ENCODE peak calls at places on chromosomes 3 and 15, in five cellular contexts. W, V, Y, P and K are unnamed samples.

GRCh38 chr15:92693922-92694331 is 38.4 kb upstream of the FAM174B start:
- DNase-seq in W (no peak), V (peak), Y (no peak), P (no peak), K (no peak)

GRCh38 chr3:90184861-90185260 is 1077.4 kb downstream of the EPHA3 start:
- DNase-seq in W (no peak), V (peak), Y (no peak), P (no peak), K (no peak)

GRCh38 chr3:33046521-33046920 is 50.4 kb downstream of the GLB1 start:
- DNase-seq in W (no peak), V (no peak), Y (no peak), P (no peak), K (no peak)

GRCh38 chr3:183287301-183287971 is 34.4 kb downstream of the B3GNT5 start:
- DNase-seq in W (no peak), V (peak), Y (no peak), P (no peak), K (no peak)

GRCh38 chr3:42803800-42804112 is 534 bp downstream of the HIGD1A start:
- DNase-seq in W (peak), V (no peak), Y (peak), P (peak), K (peak)

GRCh38 chr3:149547413-149547812 is 72.9 kb downstream of the TM4SF4 start:
- DNase-seq in W (peak), V (peak), Y (peak), P (peak), K (peak)

GRCh38 chr15:40108061-40108854 is 421 bp downstream of the BMF start:
- DNase-seq in W (peak), V (peak), Y (peak), P (peak), K (peak)

GRCh38 chr15:63498815-63499549 is 5.4 kb upstream of the USP3 start:
- DNase-seq in W (no peak), V (no peak), Y (no peak), P (no peak), K (no peak)

GRCh38 chr3:49899815-49900214 is 3.9 kb downstream of the MST1R start:
- DNase-seq in W (no peak), V (no peak), Y (no peak), P (no peak), K (no peak)

GRCh38 chr3:126003447-126004190 is 34.6 kb downstream of the ROPN1B start:
- DNase-seq in W (no peak), V (no peak), Y (no peak), P (no peak), K (no peak)

GRCh38 chr3:81406318-81406717 is 355.1 kb downstream of the GBE1 start:
- DNase-seq in W (no peak), V (no peak), Y (no peak), P (no peak), K (no peak)

GRCh38 chr3:17479681-17480405 is 262.6 kb downstream of the TBC1D5 start:
- DNase-seq in W (no peak), V (no peak), Y (no peak), P (no peak), K (no peak)

GRCh38 chr3:187694801-187695200 is 7.6 kb downstream of the RTP2 start:
- DNase-seq in W (no peak), V (peak), Y (no peak), P (no peak), K (no peak)

GRCh38 chr15:67063689-67064606 is 1.5 kb upstream of the SMAD3 start:
- DNase-seq in W (peak), V (no peak), Y (no peak), P (peak), K (no peak)

GRCh38 chr3:119324899-119325298 is 30.7 kb downstream of the ARHGAP31 start:
- DNase-seq in W (no peak), V (no peak), Y (no peak), P (no peak), K (no peak)

GRCh38 chr15:37616215-37616614 is 318.2 kb upstream of the TMCO5A start:
- DNase-seq in W (no peak), V (no peak), Y (no peak), P (no peak), K (no peak)

GRCh38 chr3:77514766-77515165 is 474.9 kb downstream of the ROBO2 start:
- DNase-seq in W (no peak), V (peak), Y (no peak), P (no peak), K (no peak)

GRCh38 chr3:186298876-186299275 is 63.2 kb downstream of the DGKG start:
- DNase-seq in W (no peak), V (peak), Y (no peak), P (no peak), K (no peak)

GRCh38 chr3:50164056-50164455 is 8.9 kb downstream of the SEMA3F start:
- DNase-seq in W (peak), V (peak), Y (peak), P (peak), K (peak)

GRCh38 chr3:180330440-180330839 is 271.5 kb upstream of the TTC14 start:
- DNase-seq in W (no peak), V (no peak), Y (no peak), P (no peak), K (no peak)

GRCh38 chr15:41981373-41982132 is 9.2 kb upstream of the EHD4 start:
- DNase-seq in W (no peak), V (no peak), Y (peak), P (no peak), K (no peak)

GRCh38 chr3:37833790-37834189 is 27.9 kb upstream of the CTDSPL start:
- DNase-seq in W (no peak), V (no peak), Y (peak), P (no peak), K (peak)
- TF ChIP-seq CTCF in W (no peak), V (no peak), Y (no peak), P (no peak), K (peak)

GRCh38 chr15:75584121-75584520 is 5.0 kb upstream of the PTPN9 start:
- DNase-seq in W (no peak), V (no peak), Y (no peak), P (no peak), K (no peak)
- TF ChIP-seq CTCF in W (no peak), V (no peak), Y (no peak), P (no peak), K (no peak)

GRCh38 chr3:128617557-128618397 is 32.8 kb downstream of the RPN1 start:
- DNase-seq in W (peak), V (peak), Y (peak), P (peak), K (peak)
- TF ChIP-seq CTCF in W (peak), V (peak), Y (peak), P (peak), K (peak)

GRCh38 chr3:113623827-113624226 is 72.6 kb downstream of the USF3 start:
- DNase-seq in W (no peak), V (no peak), Y (no peak), P (no peak), K (no peak)

GRCh38 chr3:113620091-113620490 is 76.4 kb downstream of the USF3 start:
- DNase-seq in W (no peak), V (no peak), Y (no peak), P (no peak), K (no peak)

GRCh38 chr3:113625724-113626348 is 70.6 kb downstream of the USF3 start:
- DNase-seq in W (no peak), V (no peak), Y (no peak), P (no peak), K (no peak)

GRCh38 chr3:113626513-113627371 is 69.7 kb downstream of the USF3 start:
- DNase-seq in W (peak), V (peak), Y (no peak), P (peak), K (peak)

DNA sequence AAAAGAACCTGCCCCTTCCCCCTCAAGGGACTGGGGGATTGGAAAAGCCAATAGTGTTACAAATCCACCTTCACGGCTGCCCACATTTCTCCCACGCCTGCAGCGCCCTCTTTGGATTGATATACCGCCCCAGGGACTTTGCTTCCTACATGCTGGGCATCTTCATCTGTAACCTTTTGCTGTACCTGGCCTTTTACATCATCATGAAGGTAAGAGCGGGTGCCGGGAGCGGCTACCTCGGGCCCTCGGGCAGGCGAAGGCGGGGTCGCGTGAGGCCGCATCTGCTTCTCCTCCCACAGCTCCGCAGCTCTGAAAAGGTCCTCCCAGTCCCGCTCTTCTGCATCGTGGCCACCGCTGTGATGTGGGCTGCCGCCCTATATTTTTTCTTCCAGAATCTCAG is 73.1 kb downstream of the USF3 start:
- DNase-seq in W (peak), V (no peak), Y (no peak), P (no peak), K (peak)
- TF ChIP-seq CTCF in W (no peak), V (peak), Y (no peak), P (no peak), K (no peak)

DNA sequence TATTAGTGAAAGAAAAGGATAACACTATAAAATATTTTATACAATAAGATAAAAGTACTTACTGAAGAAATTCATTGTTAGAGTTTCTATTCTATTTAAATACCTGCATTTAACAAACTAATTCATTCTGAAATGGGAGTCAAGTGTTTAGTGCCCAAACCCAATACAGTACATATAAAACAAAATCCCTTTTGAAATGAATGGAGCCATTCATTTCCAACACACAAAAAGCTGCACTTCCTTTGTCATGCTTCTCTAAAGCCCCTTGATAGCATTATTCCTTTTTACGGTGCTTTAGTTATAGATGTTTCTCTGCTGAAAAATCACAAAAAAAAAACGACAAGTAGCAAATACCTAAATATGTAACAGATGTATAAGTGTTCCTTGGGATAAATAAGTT is 596.3 kb downstream of the ZIC1 start:
- DNase-seq in W (no peak), V (no peak), Y (no peak), P (no peak), K (no peak)
- TF ChIP-seq CTCF in W (no peak), V (no peak), Y (no peak), P (no peak), K (no peak)

DNA sequence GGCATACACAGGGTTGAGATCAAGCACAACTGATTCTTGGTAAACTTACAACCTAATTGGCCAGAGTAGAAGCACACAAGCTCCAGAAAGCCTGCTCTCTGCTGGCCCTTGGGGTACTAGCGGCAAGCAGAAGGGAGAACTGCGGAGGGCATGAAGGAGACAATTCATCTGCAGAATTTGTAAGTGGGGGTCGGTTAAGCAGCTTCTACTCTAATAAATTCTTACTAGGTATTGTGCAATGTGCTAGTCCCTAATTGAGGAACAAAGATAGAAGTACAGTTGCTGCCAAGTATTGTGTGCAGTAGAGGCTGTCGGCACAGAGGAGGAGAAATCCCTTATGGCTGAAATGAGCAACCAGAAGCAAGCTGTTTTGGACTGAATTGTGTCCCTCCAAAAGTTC is 91.2 kb upstream of the VEPH1 start:
- DNase-seq in W (no peak), V (no peak), Y (no peak), P (no peak), K (no peak)
- TF ChIP-seq CTCF in W (no peak), V (peak), Y (no peak), P (no peak), K (no peak)

GRCh38 chr15:43483306-43484128 is 9.4 kb downstream of the TP53BP1 start:
- DNase-seq in W (no peak), V (peak), Y (no peak), P (no peak), K (no peak)
- TF ChIP-seq CTCF in W (peak), V (peak), Y (no peak), P (peak), K (peak)

DNA sequence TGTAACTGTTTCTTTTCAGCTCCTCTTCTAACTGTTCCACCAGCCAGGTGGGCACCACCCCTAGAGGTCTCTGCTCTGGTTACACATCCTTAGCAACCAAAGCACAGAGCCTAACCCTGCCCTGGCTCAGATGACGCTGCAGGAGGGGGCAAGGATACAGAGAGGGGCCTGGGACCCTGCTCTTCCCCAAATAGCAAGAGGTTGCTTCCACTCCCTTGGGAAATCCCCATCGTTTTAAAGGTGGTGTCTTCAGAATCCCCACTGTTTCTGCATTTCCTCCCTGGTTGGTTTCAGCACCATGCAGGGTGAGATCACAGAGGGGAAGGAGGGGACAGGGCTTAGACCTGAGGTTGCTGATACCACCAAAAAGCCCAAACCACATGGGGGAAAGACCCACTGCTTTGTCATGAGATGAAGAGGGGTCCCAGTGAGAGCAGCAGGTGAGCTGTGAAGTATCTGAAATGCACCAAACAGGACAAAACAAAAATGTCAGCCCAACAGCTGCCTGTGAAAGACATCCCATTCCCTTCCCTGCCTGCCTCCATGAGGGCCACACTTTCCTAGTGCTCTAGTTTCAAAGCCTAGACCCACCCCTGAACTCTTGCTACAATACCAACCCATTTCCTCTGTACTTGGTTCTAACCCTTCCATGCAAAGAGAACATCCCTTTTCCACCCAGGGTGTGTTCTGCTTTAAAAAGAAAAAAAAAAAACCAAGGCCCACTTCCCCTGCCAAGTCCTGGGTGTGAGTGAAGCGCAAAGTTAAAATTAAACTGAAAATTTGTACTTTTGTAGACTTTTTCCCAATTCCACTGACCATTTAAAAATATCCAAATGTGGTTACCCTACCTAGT is 29.0 kb downstream of the ANP32A start:
- DNase-seq in W (no peak), V (no peak), Y (no peak), P (no peak), K (no peak)
- TF ChIP-seq CTCF in W (no peak), V (no peak), Y (no peak), P (no peak), K (no peak)

DNA sequence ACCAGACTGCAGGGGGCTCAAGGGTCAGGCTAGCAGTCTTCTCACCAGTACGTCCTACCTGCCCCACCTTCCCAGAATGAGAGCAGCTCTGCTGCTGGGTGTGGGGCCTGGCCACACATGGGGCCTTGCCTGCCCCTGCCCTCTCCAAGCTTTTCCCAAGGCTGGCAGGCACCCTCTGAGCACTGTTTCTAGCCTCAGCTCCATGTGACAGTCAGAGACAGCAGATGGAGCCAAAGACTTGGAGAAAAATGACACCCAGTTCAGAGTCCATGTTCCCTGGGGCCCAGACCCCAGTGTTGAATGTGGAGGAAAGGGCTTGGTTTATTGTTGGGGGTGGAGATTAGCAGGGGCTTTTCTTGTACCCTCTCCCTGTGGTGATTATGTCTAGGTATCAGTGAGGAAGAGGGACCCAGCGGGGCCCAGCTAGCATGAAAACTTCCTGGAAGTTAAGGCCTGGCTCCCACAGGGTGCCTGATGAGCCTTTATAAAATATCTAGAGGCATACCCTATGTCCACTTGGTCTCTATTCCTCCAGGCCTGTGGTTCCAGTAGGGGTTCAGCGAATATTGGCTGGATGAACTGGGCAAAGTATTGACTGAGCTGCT is 153.8 kb downstream of the EEFSEC start:
- DNase-seq in W (no peak), V (no peak), Y (no peak), P (no peak), K (no peak)
- TF ChIP-seq CTCF in W (no peak), V (no peak), Y (no peak), P (no peak), K (no peak)